ENCODE peak calls at places on chromosome 2, in four cellular contexts. N is stimulated activated CD4-positive, alpha-beta T cell treated with anti-CD3 and anti-CD28 coated beads, Interleukin-1b, Interleukin-23, amount 100 ng/mL, for 24 hours; D is iPS-NIHi11; Z is sigmoid colon. P is an unnamed sample.

GRCh38 chr2:237563816-237564215 is 2.6 kb upstream of the PRLH start:
- DNase-seq in Z (peak; percentile 62), D (peak; percentile 88), N (no peak), P (peak; percentile 59)

GRCh38 chr2:231725476-231725875 is 17.2 kb downstream of the PTMA start:
- DNase-seq in N (no peak), D (no peak), Z (peak; percentile 52), P (no peak)

GRCh38 chr2:206958236-206958635 is 18.9 kb downstream of the CPO start:
- DNase-seq in Z (no peak), N (no peak), D (no peak), P (no peak)

GRCh38 chr2:237874585-237875161 is 15.2 kb downstream of the RAMP1 start:
- DNase-seq in N (no peak), D (peak; percentile 33), Z (peak; percentile 82), P (peak; percentile 90)

GRCh38 chr2:172416447-172417058 is 10.8 kb upstream of the ITGA6 start:
- DNase-seq in Z (no peak), N (no peak), D (no peak), P (peak; percentile 57)

GRCh38 chr2:240468300-240469238 is 33.1 kb downstream of the GPC1 start:
- DNase-seq in Z (peak; percentile 57), D (peak; percentile 23), N (no peak), P (no peak)

GRCh38 chr2:226701052-226701451 is 98.6 kb downstream of the IRS1 start:
- DNase-seq in Z (no peak), N (no peak), D (no peak), P (peak; percentile 96)

GRCh38 chr2:119638891-119639539 is 40.0 kb upstream of the TMEM177 start:
- DNase-seq in D (peak; percentile 29), N (no peak), Z (no peak), P (no peak)

GRCh38 chr2:227491391-227491790 is 19.4 kb downstream of the AGFG1 start:
- DNase-seq in N (no peak), D (no peak), Z (no peak), P (no peak)

GRCh38 chr2:241844831-241845578 is 13.7 kb downstream of the PDCD1 start:
- DNase-seq in Z (peak; percentile 61), D (peak; percentile 15), N (no peak), P (no peak)

GRCh38 chr2:60394467-60394866 is 159.0 kb downstream of the BCL11A start:
- DNase-seq in D (no peak), N (no peak), Z (no peak), P (no peak)

GRCh38 chr2:115483631-115484030 is 1041.2 kb downstream of the DPP10 start:
- DNase-seq in Z (no peak), D (no peak), N (no peak), P (no peak)

GRCh38 chr2:211367711-211368110 is 811.3 kb downstream of the CPS1 start:
- DNase-seq in N (no peak), D (no peak), Z (no peak), P (no peak)

GRCh38 chr2:19799881-19800780 is 101.7 kb downstream of the TTC32 start:
- DNase-seq in Z (no peak), N (no peak), D (no peak), P (peak; percentile 94)

GRCh38 chr2:113185643-113186315 is 12.0 kb downstream of the PSD4 start:
- DNase-seq in D (peak; percentile 24), N (no peak), Z (no peak), P (peak; percentile 53)

GRCh38 chr2:187658952-187659525 is 104.8 kb upstream of the TFPI start:
- DNase-seq in D (peak; percentile 59), Z (no peak), N (no peak), P (peak; percentile 2)

GRCh38 chr2:57892920-57893319 is 153.7 kb upstream of the VRK2 start:
- DNase-seq in D (no peak), N (no peak), Z (no peak), P (no peak)

GRCh38 chr2:235496239-235496621 is 2.4 kb downstream of the AGAP1 start:
- DNase-seq in D (no peak), N (no peak), Z (no peak), P (peak; percentile 33)

P was measured in RPMI7951.